ENCODE peak calls at places on chromosomes 13 and 19, in five cellular contexts. U, C, N, R and Y are unnamed samples.

GRCh38 chr13:44188257-44188656 is 185.4 kb upstream of the SERP2 start:
- DNase-seq in U (no peak), C (no peak), N (no peak), R (peak; percentile 16), Y (no peak)

GRCh38 chr13:71602327-71602726 is 264.7 kb downstream of the DACH1 start:
- DNase-seq in U (no peak), C (no peak), N (no peak), R (no peak), Y (no peak)

GRCh38 chr19:44278181-44278690 is 18.6 kb downstream of the ZNF233 start:
- DNase-seq in U (no peak), C (no peak), N (no peak), R (no peak), Y (no peak)

GRCh38 chr19:50777830-50778303 is 7.6 kb downstream of the GPR32 start:
- DNase-seq in U (no peak), C (no peak), N (no peak), R (no peak), Y (peak; percentile 90)

GRCh38 chr19:38655148-38655824 is 7.8 kb downstream of the ACTN4 start:
- DNase-seq in U (no peak), C (no peak), N (no peak), R (no peak), Y (no peak)

GRCh38 chr19:20879501-20879900 is 43.5 kb upstream of the ZNF85 start:
- DNase-seq in U (no peak), C (no peak), N (no peak), R (no peak), Y (no peak)

GRCh38 chr13:62747152-62747551 is 1331.5 kb upstream of the PCDH20 start:
- DNase-seq in U (no peak), C (no peak), N (no peak), R (no peak), Y (no peak)

GRCh38 chr19:35935911-35936737 is at the start of gene LRFN3:
- DNase-seq in U (peak; percentile 75), C (peak; percentile 21), N (no peak), R (peak; percentile 57), Y (peak; percentile 97)

GRCh38 chr19:17889609-17890214 is 18.0 kb downstream of the SLC5A5 start:
- DNase-seq in U (peak; percentile 39), C (peak; percentile 32), N (no peak), R (no peak), Y (peak; percentile 90)

GRCh38 chr13:77565635-77566034 is 30.1 kb downstream of the SCEL start:
- DNase-seq in U (peak; percentile 5), C (peak; percentile 3), N (no peak), R (peak; percentile 12), Y (peak; percentile 65)

GRCh38 chr13:98755116-98755515 is 2.6 kb upstream of the SLC15A1 start:
- DNase-seq in U (no peak), C (no peak), N (no peak), R (no peak), Y (no peak)

GRCh38 chr13:98751397-98752110 is 918 bp downstream of the SLC15A1 start:
- DNase-seq in U (no peak), C (no peak), N (no peak), R (no peak), Y (peak; percentile 74)

GRCh38 chr13:98752942-98753290 is 444 bp upstream of the SLC15A1 start:
- DNase-seq in U (no peak), C (no peak), N (no peak), R (no peak), Y (no peak)

GRCh38 chr13:98749501-98749900 is 3.0 kb downstream of the SLC15A1 start:
- DNase-seq in U (no peak), C (no peak), N (no peak), R (no peak), Y (no peak)

GRCh38 chr13:98752111-98752941 is at the start of gene SLC15A1:
- DNase-seq in U (no peak), C (no peak), N (no peak), R (no peak), Y (peak; percentile 66)
- TF ChIP-seq EZH2 in U (no peak), C (no peak), N (no peak), R (no peak), Y (no peak)

GRCh38 chr13:55792544-55793178 is 1348.1 kb upstream of the PRR20A start:
- DNase-seq in U (no peak), C (no peak), N (no peak), R (no peak), Y (no peak)
- TF ChIP-seq REST in U (no peak), C (no peak), N (no peak), R (no peak), Y (no peak)

GRCh38 chr19:9296336-9296735 is 13.3 kb downstream of the ZNF699 start:
- DNase-seq in U (no peak), C (no peak), N (no peak), R (no peak), Y (peak; percentile 33)

DNA sequence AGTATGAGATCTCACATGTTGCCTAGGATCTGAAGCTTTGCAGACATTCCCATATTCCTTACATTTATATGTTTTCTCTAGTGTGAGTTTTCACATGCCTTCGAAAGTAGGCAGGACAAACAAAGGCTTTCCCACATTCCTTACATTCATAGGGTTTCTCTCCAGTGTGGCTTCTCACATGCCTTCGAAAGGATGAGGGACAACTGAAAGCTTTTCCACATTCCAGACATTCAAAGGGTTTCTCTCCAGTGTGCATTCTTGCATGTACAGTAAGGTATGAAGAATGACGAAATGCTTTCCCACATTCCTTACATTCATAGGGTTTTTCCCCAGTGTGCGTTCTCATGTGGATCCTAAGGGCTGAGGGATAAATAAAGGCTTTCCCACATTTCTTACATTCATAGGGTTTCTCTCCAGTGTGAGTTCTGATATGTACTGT is 14.2 kb downstream of the ZNF699 start:
- DNase-seq in U (no peak), C (no peak), N (no peak), R (no peak), Y (peak; percentile 30)
- TF ChIP-seq EZH2 in U (no peak), C (no peak), N (no peak), R (no peak), Y (no peak)

GRCh38 chr13:41699759-41700158 is 242.4 kb downstream of the RGCC start:
- DNase-seq in U (no peak), C (no peak), N (no peak), R (no peak), Y (no peak)

GRCh38 chr13:41696163-41697003 is 239.0 kb downstream of the RGCC start:
- DNase-seq in U (no peak), C (peak; percentile 2), N (no peak), R (peak; percentile 61), Y (peak; percentile 63)

GRCh38 chr13:41697578-41697977 is 240.2 kb downstream of the RGCC start:
- DNase-seq in U (no peak), C (no peak), N (no peak), R (no peak), Y (peak; percentile 25)

GRCh38 chr13:41706189-41706588 is 248.8 kb downstream of the RGCC start:
- DNase-seq in U (no peak), C (no peak), N (no peak), R (no peak), Y (no peak)

GRCh38 chr13:41700790-41701310 is 243.5 kb downstream of the RGCC start:
- DNase-seq in U (no peak), C (no peak), N (no peak), R (no peak), Y (no peak)
- TF ChIP-seq REST in U (no peak), C (no peak), N (no peak), R (no peak), Y (no peak)

DNA sequence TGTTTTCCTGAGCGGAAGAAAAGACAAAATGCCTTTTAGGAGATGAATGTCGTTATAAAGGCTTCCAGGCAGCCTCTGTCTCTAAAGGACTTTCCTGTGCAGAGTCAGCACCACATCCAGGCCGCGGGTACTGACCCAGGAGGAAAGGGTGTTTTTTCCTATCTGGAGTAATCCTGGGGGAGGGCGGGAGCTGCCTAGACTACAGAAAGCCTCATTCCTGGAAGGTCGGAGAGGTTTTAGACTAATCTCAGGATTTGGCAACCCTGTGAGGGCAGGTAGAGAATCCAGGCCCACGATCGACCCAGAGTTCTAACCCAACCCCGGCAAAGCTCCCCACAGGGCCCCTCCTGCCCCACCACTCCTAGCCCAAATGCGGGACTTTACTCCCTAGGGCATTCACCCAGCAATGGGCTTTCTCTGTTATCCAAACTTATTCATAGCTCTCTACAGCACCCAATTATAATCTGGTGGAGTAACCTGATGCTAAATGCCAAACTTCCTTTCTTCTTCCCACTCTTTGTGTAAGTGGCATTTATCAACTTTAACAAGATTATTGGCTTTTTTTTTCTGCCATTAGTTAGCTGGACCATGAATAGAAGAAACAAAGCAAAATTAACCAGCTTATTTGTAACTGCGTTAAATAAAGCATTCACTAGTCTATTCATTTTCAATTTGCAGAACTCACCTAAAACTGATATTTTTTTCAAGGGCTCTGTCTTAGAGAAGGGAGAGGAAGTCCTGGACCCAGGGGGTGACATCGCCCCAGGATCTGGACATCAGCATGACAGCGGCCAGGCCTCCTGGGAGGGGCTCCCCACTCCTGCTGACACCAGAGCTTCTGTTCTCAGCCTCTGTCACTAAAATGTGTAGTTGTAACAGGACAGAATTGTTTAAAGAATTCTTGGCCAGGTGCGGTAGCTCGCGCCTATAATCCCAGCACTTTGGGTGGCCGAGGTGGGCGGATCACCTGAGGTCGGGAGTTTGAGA is 1.4 kb downstream of the FAM124A start:
- DNase-seq in U (no peak), C (no peak), N (no peak), R (no peak), Y (peak; percentile 43)
- TF ChIP-seq EZH2 in U (no peak), C (no peak), N (no peak), R (no peak), Y (no peak)

DNA sequence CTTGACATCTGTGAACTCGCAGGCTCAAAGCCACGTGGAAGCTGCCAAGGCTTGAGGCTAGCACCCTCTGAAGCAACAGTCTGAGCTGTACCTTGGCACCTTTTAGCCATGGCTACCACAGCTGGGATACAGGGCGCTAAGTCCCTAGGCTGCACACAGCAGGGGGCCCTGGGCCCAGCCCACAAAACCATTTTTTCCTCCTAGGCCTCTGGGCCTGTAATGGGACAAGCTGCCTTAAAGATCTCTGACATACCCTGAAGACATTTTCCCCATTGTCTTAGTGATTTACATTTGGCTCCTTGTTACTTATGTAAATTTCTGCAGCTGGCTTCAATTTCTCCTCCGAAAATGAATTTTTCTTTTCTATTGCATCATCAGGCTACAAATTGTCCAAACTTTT is 455.9 kb downstream of the TDRD3 start:
- DNase-seq in U (no peak), C (no peak), N (no peak), R (no peak), Y (no peak)
- TF ChIP-seq REST in U (no peak), C (no peak), N (no peak), R (no peak), Y (no peak)

GRCh38 chr19:13076320-13076719 is 26.3 kb downstream of the LYL1 start:
- DNase-seq in U (no peak), C (no peak), N (no peak), R (no peak), Y (no peak)
- TF ChIP-seq EZH2 in U (no peak), C (no peak), N (no peak), R (no peak), Y (no peak)

DNA sequence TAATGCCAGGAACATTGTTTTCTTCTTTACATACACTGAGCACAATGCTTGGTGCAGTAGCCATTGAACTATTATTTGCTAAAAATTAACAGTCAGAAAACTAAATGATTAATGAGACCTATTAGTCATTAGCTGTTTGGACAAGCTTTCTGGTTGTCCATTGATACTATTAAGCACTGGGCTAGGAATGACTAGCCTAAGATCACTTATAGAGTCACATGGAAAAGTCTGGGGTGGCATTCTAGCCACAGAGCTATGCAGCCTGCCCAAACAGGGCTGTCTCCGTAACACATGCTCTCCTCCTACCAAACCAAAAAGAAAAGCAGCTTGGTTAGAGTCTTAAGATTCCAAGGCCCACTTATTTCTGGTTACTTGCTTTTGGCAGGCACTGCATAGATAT is 193.5 kb upstream of the NBEA start:
- DNase-seq in U (no peak), C (no peak), N (no peak), R (no peak), Y (no peak)
- TF ChIP-seq REST in U (no peak), C (no peak), N (no peak), R (no peak), Y (no peak)

GRCh38 chr19:13865243-13865577 is 11.7 kb upstream of the NANOS3 start:
- DNase-seq in U (peak; percentile 45), C (no peak), N (no peak), R (no peak), Y (no peak)
- TF ChIP-seq EZH2 in U (no peak), C (no peak), N (no peak), R (no peak), Y (no peak)